ENCODE peak calls at places on chromosomes 11 and 22, in five cellular contexts. Y, A, V, P and H are unnamed samples.

GRCh38 chr11:68271023-68271780 is 571 bp downstream of the C11orf24 start:
- DNase-seq in Y (peak; percentile 80), V (peak; percentile 88), P (no peak), A (peak; percentile 28), H (peak; percentile 86)

GRCh38 chr22:28810839-28811491 is 10.6 kb upstream of the XBP1 start:
- DNase-seq in P (no peak), V (no peak), Y (no peak), A (peak; percentile 22), H (no peak)

GRCh38 chr11:130124096-130124495 is 35.5 kb upstream of the ST14 start:
- DNase-seq in V (peak; percentile 75), A (no peak), Y (peak; percentile 52), P (no peak), H (peak; percentile 92)

GRCh38 chr22:33405194-33405593 is 347.0 kb upstream of the SYN3 start:
- DNase-seq in Y (peak; percentile 27), V (no peak), P (no peak), A (no peak), H (no peak)

GRCh38 chr11:63919267-63920125 is 2.5 kb upstream of the RCOR2 start:
- DNase-seq in A (no peak), P (no peak), Y (no peak), V (no peak), H (no peak)

GRCh38 chr22:26707581-26707980 is 50.2 kb downstream of the MIAT start:
- DNase-seq in V (no peak), P (no peak), A (no peak), Y (no peak), H (no peak)

GRCh38 chr11:88292156-88292844 is 45.2 kb downstream of the CTSC start:
- DNase-seq in A (no peak), Y (peak; percentile 51), V (no peak), P (no peak), H (no peak)

GRCh38 chr11:88174627-88175003 is 628 bp downstream of the RAB38 start:
- DNase-seq in Y (peak; percentile 82), P (no peak), A (no peak), V (peak; percentile 67), H (peak; percentile 57)

GRCh38 chr11:112616292-112617088 is 344.7 kb upstream of the NCAM1 start:
- DNase-seq in P (no peak), V (no peak), A (no peak), Y (no peak), H (no peak)

GRCh38 chr11:4178813-4179662 is 84.4 kb downstream of the RRM1 start:
- DNase-seq in P (no peak), Y (no peak), A (no peak), V (no peak), H (no peak)

GRCh38 chr11:123197711-123198110 is 2.7 kb upstream of the CLMP start:
- DNase-seq in Y (peak; percentile 88), V (peak; percentile 65), A (no peak), P (no peak), H (peak; percentile 55)

GRCh38 chr11:120883404-120884135 is 140.3 kb upstream of the TBCEL start:
- DNase-seq in P (no peak), V (peak; percentile 39), A (no peak), Y (peak; percentile 54), H (peak; percentile 78)

GRCh38 chr11:10990637-10991036 is 132.8 kb upstream of the ZBED5 start:
- DNase-seq in P (no peak), Y (no peak), V (no peak), A (no peak), H (peak; percentile 43)

GRCh38 chr11:62145261-62145871 is 21.6 kb downstream of the INCENP start:
- DNase-seq in Y (no peak), P (no peak), V (no peak), A (no peak), H (no peak)

GRCh38 chr11:77113382-77114088 is 10.9 kb downstream of the OMP start:
- DNase-seq in Y (peak; percentile 39), P (no peak), A (no peak), V (peak; percentile 66), H (peak; percentile 63)

GRCh38 chr11:130217133-130217631 is 57.6 kb downstream of the ST14 start:
- DNase-seq in V (no peak), A (no peak), Y (no peak), P (no peak), H (no peak)

GRCh38 chr22:50551160-50551752 is 5.6 kb downstream of the KLHDC7B start:
- DNase-seq in Y (no peak), P (no peak), V (no peak), A (no peak), H (no peak)

GRCh38 chr11:1162498-1163311 is 5.0 kb downstream of the MUC5AC start:
- DNase-seq in V (peak; percentile 16), A (no peak), P (no peak), Y (no peak), H (no peak)

GRCh38 chr11:126874276-126874675 is 126.3 kb downstream of the KIRREL3 start:
- DNase-seq in A (no peak), V (peak; percentile 25), P (no peak), Y (no peak), H (no peak)

GRCh38 chr22:41596776-41597634 is 7.4 kb upstream of the PMM1 start:
- DNase-seq in A (no peak), V (peak; percentile 75), Y (peak; percentile 65), P (no peak), H (peak; percentile 72)

GRCh38 chr11:18650859-18651557 is 16.9 kb upstream of the SPTY2D1 start:
- DNase-seq in P (no peak), V (peak; percentile 58), Y (peak; percentile 63), A (peak; percentile 10), H (peak; percentile 40)

GRCh38 chr11:57599381-57599780 is 1.9 kb downstream of the SERPING1 start:
- DNase-seq in V (no peak), Y (no peak), A (no peak), P (no peak), H (no peak)

GRCh38 chr22:20247010-20247505 is 21.1 kb downstream of the RTN4R start:
- DNase-seq in V (peak; percentile 79), P (no peak), A (no peak), Y (peak; percentile 21), H (peak; percentile 51)

GRCh38 chr11:64893194-64894069 is 15.0 kb upstream of the EHD1 start:
- DNase-seq in V (no peak), Y (no peak), A (no peak), P (no peak), H (no peak)

GRCh38 chr11:114307524-114308203 is 11.5 kb downstream of the NNMT start:
- DNase-seq in Y (peak; percentile 86), V (peak; percentile 72), P (no peak), A (no peak), H (peak; percentile 87)

GRCh38 chr11:20488352-20488751 is 100.8 kb downstream of the PRMT3 start:
- DNase-seq in Y (no peak), V (no peak), P (no peak), A (no peak), H (no peak)

GRCh38 chr11:46326813-46327416 is 20.3 kb upstream of the DGKZ start:
- DNase-seq in A (no peak), P (no peak), V (no peak), Y (no peak), H (no peak)

GRCh38 chr11:102272047-102272824 is 45.0 kb upstream of the BIRC3 start:
- DNase-seq in A (no peak), V (no peak), P (no peak), Y (no peak), H (no peak)

GRCh38 chr11:10550988-10551657 is 10.1 kb upstream of the RNF141 start:
- DNase-seq in P (no peak), V (no peak), Y (no peak), A (no peak), H (no peak)

GRCh38 chr11:34192481-34193401 is 87.3 kb downstream of the NAT10 start:
- DNase-seq in V (peak; percentile 93), A (no peak), Y (peak; percentile 91), P (no peak), H (peak; percentile 96)

GRCh38 chr22:31944700-31945477 is 554 bp downstream of the YWHAH start:
- DNase-seq in P (no peak), V (peak; percentile 58), Y (peak; percentile 42), A (peak; percentile 25), H (peak; percentile 35)

GRCh38 chr11:74311352-74311926 is at the start of gene P4HA3:
- DNase-seq in V (peak; percentile 84), A (peak; percentile 19), Y (peak; percentile 73), P (no peak), H (peak; percentile 77)

GRCh38 chr11:118791961-118792578 is 1.1 kb upstream of the DDX6 start:
- DNase-seq in A (peak; percentile 3), V (peak; percentile 17), Y (no peak), P (no peak), H (peak; percentile 6)

GRCh38 chr11:78735711-78736110 is 161.0 kb upstream of the NARS2 start:
- DNase-seq in Y (no peak), A (no peak), P (no peak), V (no peak), H (no peak)

GRCh38 chr22:29041408-29041807 is 20.2 kb downstream of the C22orf31 start:
- DNase-seq in P (no peak), V (peak; percentile 33), A (no peak), Y (peak; percentile 79), H (peak; percentile 47)

GRCh38 chr11:111540921-111541208 is 345 bp downstream of the LAYN start:
- DNase-seq in Y (no peak), A (no peak), V (peak; percentile 37), P (no peak), H (no peak)

GRCh38 chr11:130151196-130151595 is 8.4 kb upstream of the ST14 start:
- DNase-seq in A (no peak), P (no peak), Y (no peak), V (no peak), H (no peak)